ENCODE peak calls at places on chromosomes 2 and 18, in six cellular contexts. N is OCI-LY7, O is astrocyte of the cerebellum, B is epithelial cell of esophagus, P is adrenal gland, V is fibroblast of lung. Z is an unnamed sample.

GRCh38 chr2:242013771-242014170 is 144.2 kb downstream of the RTP5 start:
- DNase-seq in O (no peak), V (no peak), B (no peak), N (no peak), P (no peak), Z (no peak)

GRCh38 chr2:216463148-216463547 is 35.5 kb upstream of the RPL37A start:
- DNase-seq in V (no peak), P (no peak), N (no peak), B (no peak), O (no peak), Z (no peak)

GRCh38 chr2:115165529-115166109 is 723.2 kb downstream of the DPP10 start:
- DNase-seq in B (peak), V (peak), N (peak), P (peak), O (peak), Z (peak)

GRCh38 chr2:235496239-235496621 is 2.4 kb downstream of the AGAP1 start:
- DNase-seq in V (peak), P (no peak), N (no peak), O (no peak), B (peak), Z (no peak)

GRCh38 chr18:61954347-61954746 is 61.5 kb upstream of the RNF152 start:
- DNase-seq in P (no peak), N (no peak), O (no peak), B (no peak), V (no peak), Z (no peak)

GRCh38 chr2:229714736-229715541 is 584 bp upstream of the DNER start:
- DNase-seq in O (peak), N (no peak), B (peak), P (peak), V (peak), Z (peak)

GRCh38 chr2:101538076-101538475 is 63.2 kb upstream of the RFX8 start:
- DNase-seq in N (no peak), O (no peak), B (no peak), V (no peak), P (no peak), Z (no peak)

GRCh38 chr2:109259671-109260070 is 130.7 kb downstream of the SH3RF3 start:
- DNase-seq in N (no peak), V (no peak), B (no peak), P (no peak), O (no peak), Z (no peak)

GRCh38 chr2:88227446-88227845 is 57.3 kb downstream of the THNSL2 start:
- DNase-seq in B (peak), V (no peak), N (no peak), P (no peak), O (peak), Z (no peak)

GRCh38 chr18:3044931-3045698 is 32.2 kb upstream of the LPIN2 start:
- DNase-seq in O (no peak), N (no peak), B (peak), P (no peak), V (peak), Z (no peak)

GRCh38 chr2:181112916-181113315 is 132.5 kb downstream of the UBE2E3 start:
- DNase-seq in V (no peak), O (no peak), N (no peak), P (no peak), B (no peak), Z (no peak)

GRCh38 chr18:46199515-46200147 is 95.4 kb downstream of the HAUS1 start:
- DNase-seq in V (peak), N (no peak), O (peak), B (peak), P (no peak), Z (no peak)

GRCh38 chr18:62131305-62131909 is 55.4 kb downstream of the PIGN start:
- DNase-seq in P (peak), O (peak), N (peak), V (peak), B (peak), Z (peak)

GRCh38 chr2:39118786-39119499 is 1.9 kb downstream of the SOS1 start:
- DNase-seq in B (no peak), O (no peak), P (no peak), V (peak), N (peak), Z (peak)

GRCh38 chr18:42765225-42765624 is 350.3 kb downstream of the RIT2 start:
- DNase-seq in N (no peak), V (peak), O (peak), P (no peak), B (no peak), Z (no peak)

GRCh38 chr2:225566798-225567197 is 167.3 kb downstream of the NYAP2 start:
- DNase-seq in B (peak), V (no peak), P (no peak), O (no peak), N (no peak), Z (no peak)

GRCh38 chr2:204407209-204408070 is 137.8 kb upstream of the PARD3B start:
- DNase-seq in N (no peak), B (peak), V (peak), P (no peak), O (no peak), Z (no peak)

GRCh38 chr2:36481709-36482108 is 116.3 kb downstream of the FEZ2 start:
- DNase-seq in V (no peak), O (no peak), B (no peak), P (no peak), N (no peak), Z (no peak)

GRCh38 chr2:239873656-239874635 is 151.2 kb downstream of the NDUFA10 start:
- DNase-seq in P (no peak), O (no peak), V (no peak), N (no peak), B (no peak), Z (no peak)

GRCh38 chr2:31440764-31441163 is 26.2 kb upstream of the XDH start:
- DNase-seq in B (peak), P (no peak), N (no peak), V (peak), O (peak), Z (no peak)

GRCh38 chr2:205764502-205764815 is 82.2 kb downstream of the NRP2 start:
- DNase-seq in O (no peak), V (no peak), P (no peak), N (no peak), B (no peak), Z (no peak)

GRCh38 chr2:32572030-32572429 is 55.8 kb upstream of the TTC27 start:
- DNase-seq in B (no peak), O (no peak), V (no peak), N (no peak), P (no peak), Z (no peak)

GRCh38 chr2:234139755-234140154 is 89.3 kb downstream of the SPP2 start:
- DNase-seq in V (peak), B (no peak), P (no peak), O (no peak), N (no peak), Z (no peak)

GRCh38 chr2:50943781-50944180 is 88.2 kb downstream of the NRXN1 start:
- DNase-seq in O (no peak), N (no peak), V (no peak), B (no peak), P (no peak), Z (no peak)

GRCh38 chr2:174235680-174236079 is 12.7 kb downstream of the OLA1 start:
- DNase-seq in N (no peak), O (peak), B (no peak), V (peak), P (no peak), Z (no peak)

GRCh38 chr2:231523451-231524266 is 6.6 kb downstream of the NMUR1 start:
- DNase-seq in V (no peak), P (no peak), O (no peak), B (no peak), N (no peak), Z (no peak)

GRCh38 chr2:159637237-159637636 is 20.9 kb upstream of the BAZ2B start:
- DNase-seq in P (no peak), B (no peak), N (no peak), V (no peak), O (no peak), Z (no peak)

GRCh38 chr18:6058941-6059340 is 163.6 kb upstream of the TMEM200C start:
- DNase-seq in N (no peak), O (no peak), P (no peak), B (no peak), V (peak), Z (no peak)

GRCh38 chr2:227415538-227416424 is 28.0 kb upstream of the SCYGR1 start:
- DNase-seq in V (peak), P (peak), B (peak), O (peak), N (no peak), Z (peak)

GRCh38 chr2:110854355-110855081 is 122.1 kb downstream of the ACOXL start:
- DNase-seq in B (no peak), N (peak), P (no peak), O (no peak), V (no peak), Z (peak)
- TF ChIP-seq CTCF in B (peak), N (peak), P (peak), O (peak), V (peak), Z (peak)

GRCh38 chr2:127196998-127197397 is 23.1 kb downstream of the CYP27C1 start:
- DNase-seq in O (no peak), N (peak), V (no peak), B (no peak), P (no peak), Z (peak)

GRCh38 chr2:127196549-127196948 is 23.6 kb downstream of the CYP27C1 start:
- DNase-seq in P (no peak), V (no peak), N (no peak), B (no peak), O (no peak), Z (no peak)

GRCh38 chr2:127199223-127199622 is 20.9 kb downstream of the CYP27C1 start:
- DNase-seq in O (no peak), P (no peak), N (no peak), B (no peak), V (no peak), Z (no peak)

GRCh38 chr2:127195140-127196074 is 24.7 kb downstream of the CYP27C1 start:
- DNase-seq in V (no peak), B (no peak), O (no peak), P (no peak), N (no peak), Z (no peak)

GRCh38 chr2:127197475-127198385 is 22.4 kb downstream of the CYP27C1 start:
- DNase-seq in B (peak), V (peak), O (no peak), N (peak), P (peak), Z (peak)
- H3K4me3 ChIP-seq in B (no peak), V (no peak), O (no peak), N (no peak), P (no peak), Z (peak)

GRCh38 chr2:100246163-100247145 is 75.8 kb downstream of the LONRF2 start:
- DNase-seq in B (no peak), N (peak), V (no peak), P (no peak), O (no peak), Z (peak)
- TF ChIP-seq CTCF in B (peak), N (peak), V (peak), P (peak), O (peak), Z (peak)

DNA sequence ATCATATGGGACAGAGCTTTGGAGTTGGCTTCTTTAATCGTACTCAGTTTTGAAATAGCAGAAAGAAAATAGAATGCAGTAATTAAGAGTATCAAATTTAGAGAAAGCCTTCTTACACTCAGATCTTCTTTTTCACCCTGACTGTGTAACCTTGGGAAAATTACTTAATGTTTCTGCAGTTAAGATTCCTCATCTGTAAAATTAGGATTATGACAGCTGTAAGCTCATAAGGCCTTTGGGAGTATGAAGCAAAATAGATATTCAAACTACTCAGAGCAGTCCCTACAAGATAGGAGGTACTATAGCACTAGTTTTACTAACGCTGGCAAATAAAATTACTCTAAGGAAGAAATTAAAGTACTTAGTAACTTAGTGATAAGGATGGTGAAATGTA is 5.6 kb downstream of the COL3A1 start:
- DNase-seq in P (no peak), N (no peak), O (no peak), V (no peak), B (no peak), Z (no peak)
- H3K4me3 ChIP-seq in P (no peak), N (no peak), O (no peak), V (peak), B (no peak), Z (no peak)

Z was measured in GM12865.